ENCODE peak calls at places on chromosomes 4 and X, in eight cellular contexts. Z is GM23338, M is HepG2, P is Panc1, N is HCT116, S is K562, H is SK-N-SH, E is GM12878. Y is an unnamed sample.

GRCh38 chrX:150899191-150899757 is 806 bp upstream of the CD99L2 start:
- DNase-seq in E (no peak), S (peak), P (no peak), H (peak), N (no peak), M (no peak), Z (peak), Y (peak)

GRCh38 chr4:5561286-5561685 is 147.1 kb downstream of the EVC2 start:
- DNase-seq in S (no peak), P (no peak), E (no peak), Z (no peak), H (no peak), M (no peak), N (no peak), Y (no peak)

GRCh38 chr4:155780773-155781172 is 22.0 kb downstream of the GUCY1B1 start:
- DNase-seq in N (no peak), P (no peak), Z (no peak), S (no peak), M (no peak), H (no peak), E (no peak), Y (no peak)

GRCh38 chr4:52059372-52059771 is 8.3 kb downstream of the SPATA18 start:
- DNase-seq in H (no peak), N (no peak), P (no peak), Z (no peak), E (no peak), M (no peak), S (no peak), Y (no peak)

GRCh38 chr4:98932539-98932938 is 3.6 kb upstream of the EIF4E start:
- DNase-seq in H (no peak), M (no peak), P (no peak), S (no peak), E (no peak), Z (no peak), N (no peak), Y (no peak)

GRCh38 chr4:104420766-104421165 is 73.9 kb downstream of the CXXC4 start:
- DNase-seq in H (no peak), S (no peak), N (no peak), Z (peak), M (no peak), P (no peak), E (no peak), Y (no peak)

GRCh38 chrX:70033348-70033747 is 16.4 kb downstream of the AWAT2 start:
- DNase-seq in H (peak), P (no peak), E (no peak), Z (peak), N (peak), M (peak), S (peak), Y (peak)

GRCh38 chr4:30471861-30472260 is 248.3 kb upstream of the PCDH7 start:
- DNase-seq in N (no peak), E (no peak), Z (no peak), P (no peak), S (no peak), M (no peak), H (no peak), Y (no peak)

GRCh38 chr4:150224896-150225591 is 146.8 kb downstream of the DCLK2 start:
- DNase-seq in H (no peak), S (no peak), P (no peak), M (no peak), N (no peak), Z (peak), E (no peak), Y (no peak)

GRCh38 chr4:130043796-130044195 is 947.8 kb downstream of the C4orf33 start:
- DNase-seq in P (no peak), S (no peak), H (no peak), M (no peak), Z (no peak), N (no peak), E (no peak), Y (no peak)

GRCh38 chrX:136616987-136617685 is 30.8 kb upstream of the CD40LG start:
- DNase-seq in P (no peak), S (no peak), E (no peak), M (no peak), H (no peak), Z (no peak), N (no peak), Y (no peak)

GRCh38 chr4:146379744-146380143 is 142.0 kb downstream of the SLC10A7 start:
- DNase-seq in S (no peak), N (no peak), P (no peak), H (no peak), E (no peak), M (peak), Z (no peak), Y (no peak)

GRCh38 chr4:69057620-69058409 is 38.5 kb upstream of the UGT2B7 start:
- DNase-seq in P (no peak), S (no peak), Z (peak), N (no peak), E (no peak), M (peak), H (no peak), Y (no peak)

GRCh38 chr4:123397276-123398150 is 918 bp downstream of the SPRY1 start:
- DNase-seq in P (no peak), E (no peak), S (no peak), H (peak), Z (peak), M (peak), N (peak), Y (peak)

GRCh38 chr4:99828477-99828876 is 11.8 kb downstream of the DAPP1 start:
- DNase-seq in S (no peak), E (no peak), N (no peak), H (no peak), Z (no peak), P (no peak), M (no peak), Y (no peak)

GRCh38 chrX:66553973-66554372 is 84.9 kb downstream of the EDA2R start:
- DNase-seq in E (no peak), M (no peak), Z (no peak), P (no peak), N (no peak), S (no peak), H (no peak), Y (no peak)

GRCh38 chrX:39983715-39984114 is 114.0 kb downstream of the BCOR start:
- DNase-seq in N (no peak), Z (no peak), H (no peak), S (no peak), M (no peak), P (no peak), E (no peak), Y (no peak)

GRCh38 chrX:145923376-145923775 is 105.7 kb downstream of the SLITRK2 start:
- DNase-seq in S (no peak), N (no peak), E (no peak), Z (peak), P (no peak), M (no peak), H (no peak), Y (no peak)

GRCh38 chrX:31706456-31706855 is 634.6 kb upstream of the FTHL17 start:
- DNase-seq in P (no peak), H (no peak), M (no peak), S (no peak), E (no peak), N (no peak), Z (no peak), Y (no peak)

GRCh38 chr4:152680988-152681731 is 1.4 kb upstream of the TMEM154 start:
- DNase-seq in M (no peak), E (no peak), N (no peak), Z (no peak), S (no peak), H (no peak), P (no peak), Y (no peak)
- TF ChIP-seq REST in M (no peak), E (no peak), N (no peak), Z (no peak), S (no peak), H (no peak), P (no peak), Y (no peak)

DNA sequence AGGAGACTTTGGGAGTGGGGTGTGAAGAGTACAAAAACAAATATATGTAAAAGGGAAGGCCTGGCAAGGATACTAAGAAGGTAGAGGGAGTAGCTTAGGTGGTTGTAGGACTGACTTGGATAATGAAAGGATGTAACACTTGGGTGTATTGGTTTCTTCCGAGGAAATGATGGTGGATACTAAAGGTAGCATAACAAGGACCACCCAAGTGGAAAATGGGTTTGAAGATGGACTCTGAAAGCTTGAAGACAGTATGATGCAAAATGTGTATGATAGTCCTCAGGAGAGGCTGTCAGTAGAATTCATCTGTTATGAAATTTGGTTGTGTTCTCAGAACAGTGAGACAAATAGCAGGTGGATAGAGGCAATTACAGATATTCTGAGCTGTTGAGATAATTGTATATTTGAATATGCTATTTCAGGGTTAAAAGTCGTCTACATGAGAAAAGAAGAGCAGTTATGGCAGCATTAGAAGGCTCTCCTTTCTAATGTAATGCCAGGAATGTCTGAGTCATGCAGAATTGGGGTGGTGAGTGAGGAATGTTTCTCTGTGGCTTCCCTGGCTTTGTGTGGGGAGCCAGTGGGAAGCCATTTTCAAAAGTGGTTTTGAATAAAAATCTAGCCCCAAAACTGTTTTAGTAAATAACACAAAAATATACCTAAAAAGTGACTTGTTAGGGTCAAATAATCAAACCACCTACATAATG is 75.6 kb downstream of the FHIP1A start:
- DNase-seq in S (no peak), P (peak), H (no peak), Z (peak), M (peak), N (peak), E (no peak), Y (no peak)
- H3K4me3 ChIP-seq in S (no peak), P (no peak), H (no peak), Z (peak), M (no peak), N (no peak), E (no peak), Y (no peak)

GRCh38 chrX:20029728-20030127 is 38.9 kb upstream of the BCLAF3 start:
- DNase-seq in E (peak), M (peak), H (no peak), N (no peak), S (no peak), P (no peak), Z (no peak), Y (peak)
- TF ChIP-seq POLR2AphosphoS5 in E (no peak), M (no peak), H (no peak), N (no peak), S (no peak), P (no peak), Z (no peak), Y (no peak)

GRCh38 chr4:184279496-184280082 is 61.9 kb upstream of the ENPP6 start:
- DNase-seq in N (no peak), E (no peak), Z (no peak), H (no peak), S (no peak), M (no peak), P (no peak), Y (no peak)
- TF ChIP-seq REST in N (no peak), E (no peak), Z (no peak), H (no peak), S (no peak), M (no peak), P (no peak), Y (no peak)

GRCh38 chrX:2485460-2485753 is 15.4 kb downstream of the DHRSX start:
- DNase-seq in Z (peak), M (no peak), N (no peak), H (no peak), P (no peak), S (no peak), E (no peak), Y (no peak)
- H3K4me3 ChIP-seq in Z (peak), M (no peak), N (no peak), H (no peak), P (no peak), S (no peak), E (no peak), Y (no peak)

GRCh38 chr4:167629272-167629671 is 395.0 kb upstream of the SPOCK3 start:
- DNase-seq in E (no peak), M (no peak), N (no peak), S (no peak), P (no peak), Z (no peak), H (no peak), Y (no peak)
- TF ChIP-seq POLR2AphosphoS5 in E (no peak), M (no peak), N (no peak), S (no peak), P (no peak), Z (no peak), H (no peak), Y (no peak)

GRCh38 chrX:24493740-24494543 is 28.9 kb downstream of the PDK3 start:
- DNase-seq in N (no peak), Z (peak), S (no peak), H (no peak), P (no peak), M (peak), E (no peak), Y (no peak)

GRCh38 chrX:24494544-24495113 is 29.5 kb downstream of the PDK3 start:
- DNase-seq in M (peak), Z (no peak), P (no peak), E (no peak), N (no peak), H (no peak), S (no peak), Y (no peak)

GRCh38 chrX:24498975-24499374 is 33.9 kb downstream of the PDK3 start:
- DNase-seq in E (no peak), M (no peak), S (no peak), P (no peak), N (no peak), Z (peak), H (peak), Y (no peak)

GRCh38 chrX:24495700-24496099 is 30.6 kb downstream of the PDK3 start:
- DNase-seq in P (no peak), S (no peak), H (no peak), E (no peak), M (no peak), N (no peak), Z (no peak), Y (no peak)

DNA sequence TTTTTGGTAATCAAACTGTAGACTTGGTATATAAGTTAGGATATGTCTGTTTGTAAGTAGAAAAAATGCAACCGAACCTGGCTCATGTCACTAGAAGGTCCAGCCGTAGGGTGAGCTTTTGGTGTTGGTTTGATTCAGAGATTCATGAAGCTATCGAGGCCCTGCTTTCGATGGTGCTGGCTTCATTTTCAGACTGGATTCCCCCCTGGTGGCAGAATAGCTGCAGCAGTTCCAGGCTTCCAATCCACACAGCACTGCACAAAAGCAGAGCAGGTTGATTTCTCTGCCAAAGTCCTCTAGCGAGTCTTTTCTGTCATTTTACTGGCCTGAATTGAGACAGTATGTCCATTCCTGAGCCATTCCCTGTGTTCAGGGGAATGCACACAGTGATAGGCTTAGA is 33.1 kb downstream of the PDK3 start:
- DNase-seq in S (no peak), M (peak), Z (peak), N (no peak), P (no peak), E (no peak), H (no peak), Y (no peak)
- TF ChIP-seq REST in S (no peak), M (no peak), Z (no peak), N (no peak), P (no peak), E (no peak), H (no peak), Y (no peak)

DNA sequence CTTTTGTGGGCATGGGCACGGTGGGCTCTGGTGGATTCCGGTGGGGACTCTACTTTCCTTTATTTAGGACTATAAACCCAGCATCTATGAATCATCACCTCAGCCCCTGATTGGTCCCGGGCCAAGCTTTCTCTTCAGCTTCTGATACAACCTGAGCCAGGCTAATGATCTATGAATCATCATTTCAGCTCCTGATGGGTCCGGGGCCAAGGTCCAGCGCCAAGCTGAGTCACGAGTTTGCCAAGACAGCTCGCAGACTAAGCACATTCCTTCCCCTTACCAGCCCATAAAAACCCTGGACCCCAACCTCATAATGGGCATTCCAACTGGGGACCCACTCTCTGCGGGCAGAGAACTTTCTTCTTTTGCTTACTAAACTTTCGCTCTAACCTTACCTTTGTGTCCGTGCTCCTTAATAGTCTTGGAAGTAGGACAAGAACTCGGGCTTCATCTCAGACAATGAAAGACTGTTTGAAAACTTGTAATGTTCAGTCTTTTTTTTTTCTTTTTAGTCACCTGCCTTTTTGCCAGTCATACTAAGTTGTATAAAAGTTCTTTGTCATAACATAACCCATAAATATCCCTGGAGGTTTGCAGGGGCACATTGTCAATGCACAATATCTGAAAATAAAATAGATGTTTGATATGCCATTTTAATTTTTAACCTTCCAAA is 904.9 kb upstream of the EPHA5 start:
- DNase-seq in E (no peak), N (no peak), Z (no peak), M (peak), P (no peak), S (no peak), H (no peak), Y (no peak)
- H3K4me3 ChIP-seq in E (no peak), N (no peak), Z (no peak), M (no peak), P (peak), S (no peak), H (no peak), Y (no peak)

DNA sequence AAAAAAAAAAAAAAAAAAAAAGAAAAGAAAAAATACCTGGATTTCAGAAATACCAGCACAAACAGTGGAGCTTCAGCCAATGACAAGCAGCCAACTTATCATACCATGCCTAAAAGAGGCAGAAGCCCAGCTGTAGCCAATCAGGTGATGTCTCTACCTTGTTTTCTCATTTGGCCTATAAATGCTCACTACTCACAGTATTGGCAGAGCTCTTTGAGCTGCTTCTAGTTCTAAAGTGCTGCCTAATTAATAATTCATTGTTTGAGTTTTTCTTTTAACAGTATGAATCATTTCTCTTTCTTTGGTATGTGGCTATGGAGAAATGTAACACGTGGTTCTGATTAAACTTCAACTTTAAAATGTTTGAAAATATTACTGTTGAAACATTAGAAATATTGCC is 188.8 kb upstream of the TECRL start:
- DNase-seq in M (no peak), P (no peak), Z (no peak), E (no peak), S (no peak), H (no peak), N (no peak), Y (no peak)
- TF ChIP-seq POLR2AphosphoS5 in M (no peak), P (no peak), Z (no peak), E (no peak), S (no peak), H (no peak), N (no peak), Y (no peak)

DNA sequence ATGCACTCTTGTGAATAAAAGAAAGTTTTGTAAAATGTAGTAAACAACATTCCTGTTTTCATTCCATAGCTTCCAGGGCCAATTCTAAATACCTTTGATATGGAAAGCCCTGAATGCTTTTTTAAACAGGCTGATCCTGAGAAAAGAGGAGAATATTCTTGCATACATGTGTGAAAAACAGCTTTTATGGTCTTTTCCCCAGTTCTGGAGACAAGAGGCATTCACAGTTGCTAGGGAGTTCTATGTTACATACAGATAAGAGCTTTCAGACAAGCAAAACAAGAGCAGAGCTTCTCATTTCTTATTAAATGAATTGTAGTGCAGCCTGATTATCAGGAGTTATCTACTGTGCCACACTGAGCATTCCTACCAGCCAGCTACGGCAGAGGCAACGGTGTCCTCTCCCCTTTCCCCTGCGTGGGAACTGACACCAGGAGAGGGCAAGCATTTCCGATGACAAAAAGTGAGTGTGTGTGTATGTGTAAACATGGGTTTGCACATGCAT is 15.0 kb downstream of the GATB start:
- DNase-seq in P (no peak), M (no peak), H (no peak), E (no peak), Z (peak), S (peak), N (no peak), Y (no peak)
- TF ChIP-seq REST in P (no peak), M (no peak), H (no peak), E (no peak), Z (no peak), S (no peak), N (no peak), Y (no peak)